ENCODE peak calls at places on chromosomes 12 and 14, in seven cellular contexts. R is IMR-90, C is neuronal stem cell, A is trophoblast cell, E is mesendoderm, F is mesenchymal stem cell, K is H1. U is an unnamed sample.

GRCh38 chr12:33942172-33942571 is 80.1 kb upstream of the ALG10 start:
- DNase-seq in E (peak), K (no peak), C (no peak), R (no peak), A (no peak), F (no peak), U (no peak)

GRCh38 chr12:52582971-52583456 is 9.4 kb upstream of the KRT74 start:
- DNase-seq in F (peak), K (peak), E (peak), C (peak), A (peak), R (peak), U (peak)

GRCh38 chr12:107564946-107565345 is 120.7 kb upstream of the PWP1 start:
- DNase-seq in K (no peak), R (peak), E (peak), F (no peak), A (no peak), C (peak), U (peak)

GRCh38 chr12:45183263-45183662 is 32.6 kb upstream of the ANO6 start:
- DNase-seq in E (no peak), C (no peak), R (peak), A (no peak), K (no peak), F (peak), U (no peak)

GRCh38 chr12:1797991-1798733 is 22.2 kb upstream of the LRTM2 start:
- DNase-seq in K (no peak), C (no peak), A (no peak), F (no peak), E (no peak), R (no peak), U (peak)

GRCh38 chr12:2586159-2587035 is 208.4 kb upstream of the FKBP4 start:
- DNase-seq in E (peak), R (peak), C (no peak), F (peak), K (no peak), A (no peak), U (peak)

GRCh38 chr14:76773188-76773885 is 12.1 kb downstream of the VASH1 start:
- DNase-seq in E (peak), K (no peak), F (peak), R (peak), C (no peak), A (peak), U (peak)

GRCh38 chr14:38262844-38263243 is 7.0 kb upstream of the CLEC14A start:
- DNase-seq in F (no peak), A (no peak), R (no peak), C (no peak), E (no peak), K (no peak), U (no peak)

GRCh38 chr14:60632777-60633176 is 16.5 kb downstream of the SIX1 start:
- DNase-seq in C (no peak), K (no peak), F (no peak), R (no peak), A (no peak), E (no peak), U (no peak)

GRCh38 chr12:6970096-6970527 is 352 bp downstream of the PHB2 start:
- DNase-seq in K (no peak), R (no peak), E (peak), A (no peak), F (no peak), C (no peak), U (no peak)

GRCh38 chr14:54529811-54530210 is 20.1 kb downstream of the CGRRF1 start:
- DNase-seq in E (no peak), A (no peak), K (no peak), C (no peak), R (peak), F (peak), U (no peak)

GRCh38 chr12:5518584-5519365 is 86.9 kb downstream of the NTF3 start:
- DNase-seq in C (no peak), E (peak), K (peak), A (no peak), F (no peak), R (no peak), U (peak)

GRCh38 chr14:40336846-40337245 is 904.6 kb upstream of the FBXO33 start:
- DNase-seq in R (no peak), F (no peak), K (no peak), E (no peak), A (no peak), C (no peak), U (no peak)

GRCh38 chr12:93191956-93192355 is 185.8 kb upstream of the NUDT4 start:
- DNase-seq in K (no peak), A (no peak), C (no peak), F (no peak), E (no peak), R (no peak), U (no peak)

GRCh38 chr12:51797301-51797700 is 51.2 kb downstream of the FIGNL2 start:
- DNase-seq in A (peak), E (no peak), C (no peak), R (no peak), F (no peak), K (no peak), U (no peak)

GRCh38 chr14:68655961-68656360 is 136.9 kb downstream of the ZFP36L1 start:
- DNase-seq in R (no peak), F (no peak), C (no peak), E (no peak), A (no peak), K (peak), U (no peak)

DNA sequence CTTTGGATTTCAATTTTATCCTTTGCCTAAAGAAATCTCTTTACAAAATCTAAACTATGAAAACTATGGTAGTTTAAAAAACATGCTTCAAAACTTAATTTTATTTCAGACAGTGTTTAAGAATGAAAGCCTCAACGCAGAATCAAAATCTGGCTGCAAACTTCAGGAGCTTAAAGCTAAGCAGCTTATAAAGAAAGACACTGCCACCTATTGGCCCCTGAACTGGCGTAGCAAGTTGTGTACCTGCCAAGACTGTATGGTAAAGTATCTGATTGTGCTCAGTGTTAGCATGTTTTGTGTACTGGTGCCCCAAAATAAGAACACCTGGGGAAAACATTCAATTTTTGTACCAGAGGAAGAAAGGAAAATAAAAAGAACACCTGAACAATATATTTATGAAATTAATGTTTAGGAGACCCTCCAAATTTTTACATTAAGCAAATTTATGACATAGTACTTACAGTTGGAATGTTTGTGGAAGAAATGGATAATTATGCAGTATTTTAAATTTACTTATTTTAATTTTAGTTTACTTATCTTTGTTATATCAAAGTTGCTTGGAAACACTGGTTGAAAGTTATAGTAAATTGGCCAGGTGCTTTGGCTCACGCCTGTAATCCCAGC is 12.2 kb downstream of the UBR7 start:
- DNase-seq in F (peak), C (peak), A (peak), E (peak), K (no peak), R (peak), U (no peak)
- H3K4ac ChIP-seq in F (no peak), C (no peak), A (no peak), E (no peak), K (no peak), R (no peak), U (no peak)

GRCh38 chr12:89969098-89969497 is 260.5 kb upstream of the ATP2B1 start:
- DNase-seq in E (no peak), K (no peak), C (no peak), R (no peak), F (no peak), A (peak), U (no peak)

GRCh38 chr12:89962648-89963047 is 254.0 kb upstream of the ATP2B1 start:
- DNase-seq in K (no peak), F (no peak), R (no peak), E (no peak), C (no peak), A (no peak), U (no peak)

GRCh38 chr12:89968151-89968699 is 259.6 kb upstream of the ATP2B1 start:
- DNase-seq in E (no peak), C (no peak), R (no peak), K (no peak), F (no peak), A (no peak), U (no peak)

GRCh38 chr12:89966495-89967240 is 258.0 kb upstream of the ATP2B1 start:
- DNase-seq in F (no peak), C (no peak), E (no peak), K (no peak), A (no peak), R (no peak), U (no peak)

DNA sequence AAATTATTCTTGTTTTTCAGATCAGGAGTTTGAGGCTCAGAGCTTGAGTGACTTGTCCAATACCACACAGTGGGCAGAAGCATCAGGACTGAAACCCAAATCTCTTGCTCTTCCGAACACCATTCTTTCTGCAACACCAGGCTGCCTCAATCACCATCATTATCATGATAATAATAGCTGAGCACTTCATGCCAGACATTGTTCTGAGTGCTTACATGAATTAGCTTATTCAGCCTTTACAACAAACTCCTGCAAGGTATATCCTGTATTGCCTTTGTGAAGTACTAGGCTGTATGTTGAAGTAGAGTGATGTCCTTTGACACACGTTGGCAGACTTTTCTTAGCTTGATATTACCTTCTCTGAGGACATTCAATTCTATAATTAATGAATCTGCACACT is 257.4 kb upstream of the ATP2B1 start:
- DNase-seq in E (no peak), K (no peak), R (no peak), C (no peak), F (no peak), A (no peak), U (no peak)
- H3K27ac ChIP-seq in E (no peak), K (no peak), R (no peak), C (no peak), F (no peak), A (no peak), U (no peak)

GRCh38 chr12:27337376-27337775 is 4.7 kb downstream of the BMAL2 start:
- DNase-seq in R (no peak), C (no peak), A (no peak), F (no peak), K (no peak), E (peak), U (no peak)

GRCh38 chr12:27335364-27336145 is 2.9 kb downstream of the BMAL2 start:
- DNase-seq in R (no peak), F (no peak), K (no peak), E (no peak), C (no peak), A (no peak), U (no peak)

GRCh38 chr12:27334052-27334720 is 1.6 kb downstream of the BMAL2 start:
- DNase-seq in C (no peak), F (no peak), K (no peak), R (no peak), A (no peak), E (no peak), U (no peak)

GRCh38 chr12:27334721-27335082 is 2.1 kb downstream of the BMAL2 start:
- DNase-seq in A (no peak), E (no peak), K (no peak), R (no peak), C (no peak), F (no peak), U (no peak)

GRCh38 chr12:27336254-27336653 is 3.6 kb downstream of the BMAL2 start:
- DNase-seq in C (no peak), R (no peak), A (peak), E (no peak), F (no peak), K (no peak), U (no peak)
- H3K4ac ChIP-seq in C (no peak), R (no peak), A (no peak), E (no peak), F (no peak), K (no peak), U (no peak)

DNA sequence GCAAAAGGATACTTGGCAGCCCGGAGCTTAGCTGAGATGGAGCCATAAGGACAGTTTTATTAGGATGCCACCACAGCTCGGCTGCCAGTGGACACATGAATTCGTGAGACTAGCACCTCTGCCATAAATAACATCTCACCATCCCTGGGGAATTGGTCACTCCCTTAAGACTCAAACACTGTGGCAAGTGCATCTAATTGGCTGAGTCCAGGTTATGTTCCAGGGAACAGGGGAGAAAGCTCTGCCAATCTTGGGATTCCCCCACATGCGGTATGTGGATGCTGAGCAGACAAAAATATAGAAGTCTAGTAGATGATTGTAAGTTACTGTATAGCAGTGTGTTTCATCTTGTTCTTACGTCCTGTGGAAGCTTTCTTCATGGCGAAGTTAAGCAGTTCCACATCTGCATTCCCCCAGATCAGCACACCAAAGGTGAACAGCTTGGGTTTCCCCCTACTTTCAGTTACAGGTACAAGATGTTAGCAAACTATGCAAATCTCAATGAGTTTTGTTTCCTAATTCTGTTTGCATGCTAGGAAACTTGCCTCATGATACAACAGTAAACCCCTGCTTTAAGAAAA is 131.1 kb downstream of the ETV6 start:
- DNase-seq in E (no peak), R (no peak), F (no peak), C (no peak), A (no peak), K (no peak), U (no peak)
- H3K27ac ChIP-seq in E (no peak), R (no peak), F (no peak), C (no peak), A (no peak), K (no peak), U (no peak)

GRCh38 chr12:67320614-67321305 is 51.6 kb downstream of the CAND1 start:
- DNase-seq in K (no peak), C (no peak), E (peak), A (peak), R (peak), F (peak), U (no peak)
- H3K4ac ChIP-seq in K (no peak), C (no peak), E (no peak), A (no peak), R (no peak), F (no peak), U (no peak)

DNA sequence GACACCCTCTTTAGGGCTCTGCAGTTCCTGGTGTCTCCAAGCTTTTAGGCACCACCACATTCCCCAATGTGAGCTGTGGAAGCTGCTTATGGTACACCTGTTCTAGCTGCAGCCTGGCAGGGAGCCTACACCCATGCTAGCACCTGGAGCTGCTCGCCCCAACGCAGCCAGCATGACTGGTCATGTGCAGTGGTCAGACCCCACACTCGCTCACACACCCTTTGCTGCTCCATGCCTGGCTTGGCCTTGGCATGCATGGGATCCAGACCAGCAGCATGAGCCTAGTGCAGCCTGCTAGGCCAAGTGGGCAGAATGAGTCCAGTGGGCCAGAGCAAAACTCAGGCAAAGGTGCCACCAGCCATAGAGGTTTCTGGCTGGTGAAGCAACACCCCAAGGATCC is 86.4 kb upstream of the OSBPL8 start:
- DNase-seq in F (no peak), K (no peak), C (no peak), E (no peak), A (no peak), R (no peak), U (no peak)
- H3K27ac ChIP-seq in F (no peak), K (no peak), C (no peak), E (no peak), A (no peak), R (no peak), U (no peak)

GRCh38 chr12:124914392-124915248 is at the start of gene UBC:
- DNase-seq in F (peak), C (peak), A (peak), E (peak), R (peak), K (peak), U (peak)
- H3K4ac ChIP-seq in F (peak), C (peak), A (peak), E (peak), R (peak), K (peak), U (no peak)

GRCh38 chr14:32512348-32512747 is 183.2 kb downstream of the AKAP6 start:
- DNase-seq in F (no peak), R (no peak), K (no peak), C (no peak), E (no peak), A (no peak), U (no peak)

GRCh38 chr14:32512813-32513212 is 183.7 kb downstream of the AKAP6 start:
- DNase-seq in F (no peak), K (no peak), R (no peak), A (no peak), C (no peak), E (no peak), U (no peak)

GRCh38 chr14:32510815-32511214 is 181.7 kb downstream of the AKAP6 start:
- DNase-seq in F (no peak), A (no peak), E (no peak), R (no peak), C (no peak), K (no peak), U (no peak)

GRCh38 chr14:32513571-32514009 is 184.5 kb downstream of the AKAP6 start:
- DNase-seq in K (no peak), C (no peak), F (no peak), E (no peak), A (no peak), R (peak), U (no peak)

GRCh38 chr14:32514236-32514635 is 185.1 kb downstream of the AKAP6 start:
- DNase-seq in R (peak), A (no peak), K (no peak), E (no peak), F (no peak), C (no peak), U (no peak)
- H3K27ac ChIP-seq in R (no peak), A (no peak), K (no peak), E (no peak), F (no peak), C (no peak), U (no peak)